ENCODE peak calls at places on chromosomes 1 and 21, in eight cellular contexts. Q, F, B, T, N, H, C and I are unnamed samples.

GRCh38 chr1:5660141-5660935 is 331.9 kb downstream of the NPHP4 start:
- DNase-seq in T (no peak), F (no peak), B (no peak), Q (no peak), C (no peak), N (peak; percentile 98), H (peak; percentile 74), I (no peak)

GRCh38 chr1:234398849-234399381 is 25.7 kb downstream of the COA6 start:
- DNase-seq in Q (no peak), C (no peak), B (peak; percentile 9), F (no peak), H (peak; percentile 43), N (no peak), T (no peak), I (peak; percentile 16)

GRCh38 chr1:7453038-7453437 is 318.1 kb upstream of the VAMP3 start:
- DNase-seq in Q (no peak), C (no peak), T (no peak), H (no peak), B (no peak), N (no peak), F (no peak), I (no peak)

GRCh38 chr1:196309386-196309785 is 298.9 kb downstream of the KCNT2 start:
- DNase-seq in T (no peak), F (peak; percentile 7), B (no peak), N (peak; percentile 12), C (no peak), Q (peak; percentile 70), H (peak; percentile 62), I (peak; percentile 60)

GRCh38 chr1:110746644-110747259 is 72.0 kb upstream of the KCNA3 start:
- DNase-seq in Q (peak; percentile 66), C (peak; percentile 4), T (peak; percentile 22), H (peak; percentile 65), N (no peak), F (peak; percentile 1), B (peak; percentile 30), I (peak; percentile 86)

GRCh38 chr1:218945050-218945449 is 228.6 kb upstream of the LYPLAL1 start:
- DNase-seq in C (no peak), B (no peak), N (no peak), Q (peak; percentile 13), F (no peak), H (peak; percentile 82), T (no peak), I (no peak)

GRCh38 chr1:183106166-183106565 is 79.9 kb upstream of the LAMC2 start:
- DNase-seq in N (no peak), T (peak; percentile 8), H (no peak), F (peak; percentile 15), C (no peak), B (no peak), Q (peak; percentile 71), I (no peak)

GRCh38 chr1:240831922-240832321 is 220.0 kb upstream of the GREM2 start:
- DNase-seq in N (no peak), T (no peak), B (no peak), H (no peak), Q (no peak), F (no peak), C (no peak), I (no peak)

GRCh38 chr1:84603941-84604830 is 29.9 kb upstream of the CTBS start:
- DNase-seq in F (no peak), B (no peak), N (peak; percentile 50), Q (peak; percentile 93), T (peak; percentile 54), C (no peak), H (peak; percentile 98), I (peak; percentile 66)

GRCh38 chr1:18110968-18111367 is 3.4 kb downstream of the IGSF21 start:
- DNase-seq in B (no peak), N (no peak), C (no peak), F (no peak), H (no peak), Q (no peak), T (no peak), I (no peak)

GRCh38 chr1:24936688-24937087 is 6.6 kb upstream of the RUNX3 start:
- DNase-seq in N (no peak), T (no peak), F (no peak), Q (no peak), C (no peak), B (no peak), H (no peak), I (no peak)

GRCh38 chr1:91622586-91622985 is 121.9 kb downstream of the CDC7 start:
- DNase-seq in Q (no peak), F (no peak), C (no peak), H (no peak), N (no peak), B (no peak), T (no peak), I (no peak)

GRCh38 chr21:46322351-46323226 is 1.1 kb downstream of the C21orf58 start:
- DNase-seq in N (no peak), C (no peak), Q (peak; percentile 56), H (peak; percentile 48), B (no peak), T (peak; percentile 66), F (no peak), I (peak; percentile 68)

GRCh38 chr1:234955107-234955731 is 173.4 kb downstream of the TOMM20 start:
- DNase-seq in C (no peak), H (no peak), B (no peak), T (no peak), Q (no peak), F (no peak), N (no peak), I (no peak)

GRCh38 chr1:210541680-210542358 is 213.1 kb downstream of the HHAT start:
- DNase-seq in Q (peak; percentile 31), T (peak; percentile 11), F (no peak), N (peak; percentile 34), H (no peak), C (no peak), B (no peak), I (peak; percentile 63)

GRCh38 chr1:186195377-186195931 is 179.6 kb downstream of the TPR start:
- DNase-seq in T (no peak), C (no peak), N (no peak), Q (no peak), B (no peak), F (no peak), H (no peak), I (no peak)

GRCh38 chr1:226809785-226810571 is 60.4 kb upstream of the PSEN2 start:
- DNase-seq in F (no peak), Q (peak; percentile 72), T (peak; percentile 22), C (no peak), H (no peak), B (no peak), N (no peak), I (no peak)

GRCh38 chr1:47828965-47829364 is 168.2 kb downstream of the TRABD2B start:
- DNase-seq in B (no peak), N (no peak), H (no peak), Q (no peak), F (no peak), C (no peak), T (no peak), I (no peak)

GRCh38 chr1:167651161-167651693 is 21.2 kb downstream of the RCSD1 start:
- DNase-seq in B (no peak), H (no peak), N (no peak), C (no peak), T (no peak), Q (no peak), F (no peak), I (no peak)

GRCh38 chr1:40782371-40782956 is 1.1 kb upstream of the KCNQ4 start:
- DNase-seq in H (no peak), Q (peak; percentile 18), C (no peak), T (peak; percentile 55), N (no peak), F (no peak), B (no peak), I (no peak)